ENCODE peak calls at places on chromosomes 11 and 22, in six cellular contexts. L is esophagus muscularis mucosa, U is H1, F is K562, I is sigmoid colon, Y is stomach. T is an unnamed sample.

GRCh38 chr11:75241036-75241905 is 697 bp downstream of the TPBGL start:
- DNase-seq in Y (peak; percentile 87), L (no peak), F (peak; percentile 95), U (peak; percentile 63), I (peak; percentile 85), T (peak; percentile 68)

GRCh38 chr11:19919050-19919561 is 206.5 kb downstream of the NAV2 start:
- DNase-seq in Y (peak; percentile 65), I (peak; percentile 85), F (no peak), U (no peak), L (no peak), T (no peak)

GRCh38 chr11:83836883-83837654 is 550.9 kb upstream of the CCDC90B start:
- DNase-seq in I (peak; percentile 73), L (no peak), U (peak; percentile 17), F (peak; percentile 57), Y (peak; percentile 45), T (peak; percentile 8)

GRCh38 chr11:10592331-10592730 is 23.9 kb upstream of the LYVE1 start:
- DNase-seq in I (no peak), Y (no peak), U (no peak), F (no peak), L (no peak), T (no peak)

GRCh38 chr11:111851636-111852035 is 19.7 kb downstream of the ALG9 start:
- DNase-seq in F (peak; percentile 11), L (no peak), Y (no peak), U (no peak), I (no peak), T (no peak)

GRCh38 chr11:131537729-131538128 is 167.3 kb downstream of the NTM start:
- DNase-seq in Y (no peak), U (no peak), L (no peak), F (no peak), I (no peak), T (no peak)

GRCh38 chr11:45025716-45026492 is 75.2 kb upstream of the TP53I11 start:
- DNase-seq in F (no peak), I (peak; percentile 77), U (no peak), L (no peak), Y (no peak), T (no peak)

GRCh38 chr11:35364101-35364780 is 55.1 kb downstream of the SLC1A2 start:
- DNase-seq in U (no peak), L (peak; percentile 94), Y (peak; percentile 69), F (no peak), I (peak; percentile 94), T (peak; percentile 83)

GRCh38 chr11:75931124-75931523 is 116.1 kb downstream of the UVRAG start:
- DNase-seq in I (no peak), L (no peak), Y (no peak), F (no peak), U (no peak), T (no peak)

GRCh38 chr11:62005231-62005661 is 37.8 kb upstream of the FTH1 start:
- DNase-seq in Y (no peak), I (no peak), F (no peak), L (no peak), U (no peak), T (no peak)

GRCh38 chr11:119518746-119519382 is 95.9 kb upstream of the THY1 start:
- DNase-seq in I (no peak), Y (no peak), U (peak; percentile 25), F (peak; percentile 59), L (no peak), T (no peak)

GRCh38 chr22:29768052-29768680 is 997 bp downstream of the UQCR10 start:
- DNase-seq in F (no peak), Y (no peak), I (no peak), U (no peak), L (no peak), T (no peak)

GRCh38 chr22:26835929-26836528 is 178.6 kb downstream of the MIAT start:
- DNase-seq in U (peak; percentile 78), F (peak; percentile 62), I (no peak), L (no peak), Y (peak; percentile 36), T (no peak)

GRCh38 chr22:48866906-48867597 is 960.6 kb downstream of the BRD1 start:
- DNase-seq in F (no peak), I (peak; percentile 53), Y (no peak), U (no peak), L (no peak), T (no peak)

GRCh38 chr11:78676026-78676557 is 101.4 kb upstream of the NARS2 start:
- DNase-seq in Y (no peak), L (no peak), I (peak; percentile 41), U (no peak), F (no peak), T (no peak)

GRCh38 chr11:27514076-27514475 is 7.5 kb upstream of the LIN7C start:
- DNase-seq in U (no peak), I (no peak), L (no peak), Y (no peak), F (no peak), T (peak; percentile 10)

GRCh38 chr22:17239156-17239701 is 20.0 kb upstream of the ADA2 start:
- DNase-seq in Y (no peak), L (no peak), F (no peak), U (no peak), I (no peak), T (no peak)

GRCh38 chr11:13169709-13170108 is 107.9 kb upstream of the BMAL1 start:
- DNase-seq in L (peak; percentile 77), U (no peak), F (no peak), Y (no peak), I (no peak), T (no peak)

GRCh38 chr11:35618497-35619029 is 303 bp downstream of the FJX1 start:
- DNase-seq in U (no peak), L (no peak), I (peak; percentile 65), Y (no peak), F (peak; percentile 45), T (no peak)

GRCh38 chr22:47151064-47151463 is 388.6 kb downstream of the TBC1D22A start:
- DNase-seq in F (no peak), I (no peak), L (no peak), Y (no peak), U (no peak), T (no peak)

GRCh38 chr22:42145175-42145574 is 14.6 kb upstream of the CYP2D6 start:
- DNase-seq in L (no peak), U (no peak), Y (no peak), F (no peak), I (no peak), T (no peak)

GRCh38 chr11:63614136-63614664 is at the start of gene PLAAT3:
- DNase-seq in U (peak; percentile 44), F (peak; percentile 87), Y (peak; percentile 85), L (no peak), I (peak; percentile 87), T (no peak)

GRCh38 chr11:12235945-12236743 is 125.8 kb downstream of the MICAL2 start:
- DNase-seq in F (peak; percentile 56), U (no peak), Y (peak; percentile 44), L (no peak), I (no peak), T (peak; percentile 25)

GRCh38 chr11:10400856-10401255 is 54.2 kb upstream of the AMPD3 start:
- DNase-seq in L (peak; percentile 70), U (no peak), F (no peak), Y (no peak), I (no peak), T (no peak)

DNA sequence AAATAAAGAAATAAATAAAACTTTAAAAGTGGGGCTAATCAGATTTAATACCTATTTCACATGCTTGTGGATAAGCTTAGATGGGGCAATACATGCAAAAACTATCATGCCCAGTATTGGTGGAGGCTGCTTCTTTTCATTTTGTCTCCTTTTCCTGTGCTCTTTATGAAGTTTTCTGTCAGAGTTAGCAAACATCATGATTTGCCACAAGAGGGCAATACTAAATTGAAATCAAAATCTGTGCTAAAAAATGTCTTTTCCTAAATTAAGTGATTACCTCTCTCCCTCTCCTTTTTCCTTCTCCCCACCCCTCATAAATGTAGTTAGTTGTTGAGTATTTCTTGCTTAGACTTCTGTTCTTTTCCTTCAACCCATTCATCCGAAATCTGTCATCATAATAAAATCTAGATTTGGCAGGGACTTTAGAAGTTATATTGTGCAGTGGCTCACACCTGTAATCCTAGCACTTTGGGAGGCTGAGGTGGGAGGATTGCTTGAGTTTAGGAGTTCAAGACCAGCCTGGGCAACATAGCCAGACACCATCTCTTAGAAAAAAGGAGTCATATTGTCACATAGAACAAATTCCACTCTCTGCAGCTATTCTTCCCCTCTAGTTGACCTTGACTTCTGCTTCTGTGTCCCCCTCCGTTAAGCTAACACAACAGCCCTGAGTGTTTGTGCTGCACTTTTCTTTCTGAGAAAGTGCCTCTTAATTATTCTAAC is 4.7 kb upstream of the ARHGAP42 start:
- DNase-seq in I (no peak), Y (no peak), U (no peak), F (no peak), L (no peak), T (no peak)
- TF ChIP-seq CTCF in I (peak; percentile 28), Y (peak; percentile 37), U (peak; percentile 43), F (no peak), L (peak; percentile 52), T (no peak)

GRCh38 chr11:65212226-65212801 is 30.6 kb downstream of the CAPN1 start:
- DNase-seq in L (no peak), F (no peak), Y (no peak), U (no peak), I (peak; percentile 60), T (no peak)

GRCh38 chr11:65215441-65216076 is 33.8 kb downstream of the CAPN1 start:
- DNase-seq in I (no peak), F (peak; percentile 19), Y (peak; percentile 16), U (no peak), L (no peak), T (no peak)

GRCh38 chr11:65214212-65214845 is 32.6 kb downstream of the CAPN1 start:
- DNase-seq in L (no peak), Y (peak; percentile 21), F (peak; percentile 7), U (no peak), I (no peak), T (no peak)

GRCh38 chr11:65211293-65212105 is 29.8 kb downstream of the CAPN1 start:
- DNase-seq in L (no peak), U (no peak), I (peak; percentile 61), Y (no peak), F (no peak), T (no peak)

GRCh38 chr11:65213322-65214211 is 31.8 kb downstream of the CAPN1 start:
- DNase-seq in I (no peak), U (peak; percentile 70), L (no peak), F (peak; percentile 17), Y (peak; percentile 24), T (no peak)
- TF ChIP-seq POLR2AphosphoS5 in I (no peak), U (peak; percentile 65), L (no peak), F (no peak), Y (no peak), T (no peak)

DNA sequence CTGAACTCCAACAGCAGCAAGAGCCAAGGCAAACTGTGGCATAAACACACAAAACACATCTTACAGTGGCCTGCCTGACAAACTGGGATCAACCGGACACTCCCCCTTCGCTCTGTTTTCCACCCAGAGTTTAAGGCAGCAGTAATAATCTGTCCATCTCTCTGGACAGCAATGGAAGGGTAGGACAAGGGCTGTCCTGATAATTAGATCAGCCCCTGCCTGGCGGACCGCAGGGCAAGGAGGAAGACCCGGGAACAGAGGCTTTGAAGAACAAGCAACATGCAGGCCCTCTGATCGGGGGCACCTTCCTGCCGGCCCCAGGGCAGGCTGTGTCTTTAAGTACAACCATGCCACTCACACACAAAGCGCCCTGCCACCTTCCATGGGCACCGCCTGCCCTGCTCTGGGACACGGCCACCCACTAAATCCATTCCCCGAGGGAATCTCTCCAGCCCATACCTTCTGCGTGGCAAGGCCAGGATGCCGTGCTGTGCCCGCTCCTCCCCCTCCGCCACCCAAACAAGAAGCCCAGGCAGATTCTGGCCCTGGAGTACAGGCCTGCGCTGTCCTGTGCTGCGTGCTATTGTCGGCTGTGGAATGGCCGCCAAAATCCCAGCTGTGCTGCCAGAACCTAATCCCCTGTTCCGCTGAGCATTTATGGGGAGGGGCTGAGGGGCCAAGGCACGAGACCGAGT is 38.8 kb downstream of the NUMA1 start:
- DNase-seq in U (no peak), I (peak; percentile 93), F (peak; percentile 27), Y (peak; percentile 82), L (peak; percentile 92), T (peak; percentile 81)
- TF ChIP-seq POLR2A in U (peak; percentile 62), I (peak; percentile 69), F (no peak), Y (no peak), L (no peak), T (peak; percentile 59)

GRCh38 chr11:117774553-117774952 is 22.5 kb downstream of the DSCAML1 start:
- DNase-seq in Y (no peak), F (no peak), L (no peak), U (no peak), I (no peak), T (no peak)
- TF ChIP-seq CTCF in Y (no peak), F (no peak), L (no peak), U (no peak), I (no peak), T (no peak)